ENCODE peak calls at places on chromosomes 5 and 9, in five cellular contexts. J, W, Y, T and A are unnamed samples.
A peak's percentile ranks its signal among the peaks of the same experiment; 100 is the strongest.

GRCh38 chr9:124869466-124869985 is 7.6 kb downstream of the ARPC5L start:
- DNase-seq in J (no peak), W (no peak), Y (peak; percentile 40), T (no peak), A (no peak)

GRCh38 chr9:106305428-106306133 is 557.4 kb upstream of the ZNF462 start:
- DNase-seq in J (no peak), W (no peak), Y (no peak), T (no peak), A (no peak)

GRCh38 chr5:119070578-119070827 is 384 bp upstream of the DMXL1 start:
- DNase-seq in J (no peak), W (no peak), Y (peak; percentile 93), T (peak; percentile 88), A (peak; percentile 90)

GRCh38 chr9:17742065-17742464 is 163.2 kb downstream of the SH3GL2 start:
- DNase-seq in J (no peak), W (no peak), Y (peak; percentile 65), T (no peak), A (no peak)

GRCh38 chr5:73388371-73388684 is 60.2 kb downstream of the FOXD1 start:
- DNase-seq in J (no peak), W (no peak), Y (no peak), T (no peak), A (no peak)

GRCh38 chr5:66713998-66714397 is 117.8 kb downstream of the MAST4 start:
- DNase-seq in J (no peak), W (no peak), Y (no peak), T (no peak), A (no peak)

GRCh38 chr9:113219972-113220371 is 1.1 kb downstream of the FKBP15 start:
- DNase-seq in J (no peak), W (no peak), Y (no peak), T (no peak), A (no peak)

GRCh38 chr9:72925891-72926290 is 27.0 kb downstream of the ALDH1A1 start:
- DNase-seq in J (no peak), W (no peak), Y (no peak), T (no peak), A (no peak)

GRCh38 chr5:5231576-5231975 is 91.4 kb downstream of the ADAMTS16 start:
- DNase-seq in J (no peak), W (no peak), Y (no peak), T (no peak), A (no peak)

GRCh38 chr5:151664694-151665583 is 21.8 kb downstream of the SPARC start:
- DNase-seq in J (no peak), W (no peak), Y (no peak), T (no peak), A (no peak)

GRCh38 chr5:23820764-23821471 is 313.5 kb downstream of the PRDM9 start:
- DNase-seq in J (no peak), W (no peak), Y (peak; percentile 45), T (no peak), A (no peak)

DNA sequence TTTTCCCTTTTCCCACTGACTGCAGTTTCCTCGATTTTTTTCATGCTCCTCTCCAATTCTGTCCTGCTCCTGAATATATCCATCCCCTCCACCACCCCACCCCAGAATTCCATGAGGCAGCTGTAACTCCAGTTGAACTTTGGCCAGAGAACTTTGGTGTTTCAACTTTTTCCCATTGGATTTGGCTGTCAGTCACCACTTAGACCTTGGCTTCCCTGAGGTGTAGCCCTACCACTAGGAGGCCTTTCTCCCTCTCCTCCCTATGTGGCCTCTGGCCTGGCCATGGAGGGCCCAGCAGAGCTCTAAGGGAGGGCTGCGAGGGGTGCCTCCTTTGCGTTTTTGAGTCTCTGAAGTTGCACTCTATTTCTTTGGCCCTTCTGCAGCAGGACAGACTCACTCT is 261.3 kb downstream of the PIK3R1 start:
- DNase-seq in J (no peak), W (no peak), Y (no peak), T (no peak), A (no peak)
- TF ChIP-seq CTCF in J (no peak), W (no peak), Y (peak; percentile 17), T (no peak), A (no peak)

GRCh38 chr5:38783011-38783551 is 62.7 kb upstream of the OSMR start:
- DNase-seq in J (peak; percentile 46), W (peak; percentile 68), Y (no peak), T (no peak), A (no peak)
- TF ChIP-seq CTCF in J (no peak), W (no peak), Y (no peak), T (peak; percentile 47), A (peak; percentile 28)

GRCh38 chr5:59325070-59325469 is 568.5 kb downstream of the PDE4D start:
- DNase-seq in J (no peak), W (no peak), Y (no peak), T (no peak), A (no peak)

GRCh38 chr5:59326551-59326950 is 567.0 kb downstream of the PDE4D start:
- DNase-seq in J (no peak), W (no peak), Y (no peak), T (no peak), A (no peak)

GRCh38 chr5:59330680-59331079 is 562.8 kb downstream of the PDE4D start:
- DNase-seq in J (no peak), W (no peak), Y (no peak), T (no peak), A (no peak)

GRCh38 chr5:59332236-59332973 is 561.1 kb downstream of the PDE4D start:
- DNase-seq in J (no peak), W (no peak), Y (no peak), T (no peak), A (no peak)

DNA sequence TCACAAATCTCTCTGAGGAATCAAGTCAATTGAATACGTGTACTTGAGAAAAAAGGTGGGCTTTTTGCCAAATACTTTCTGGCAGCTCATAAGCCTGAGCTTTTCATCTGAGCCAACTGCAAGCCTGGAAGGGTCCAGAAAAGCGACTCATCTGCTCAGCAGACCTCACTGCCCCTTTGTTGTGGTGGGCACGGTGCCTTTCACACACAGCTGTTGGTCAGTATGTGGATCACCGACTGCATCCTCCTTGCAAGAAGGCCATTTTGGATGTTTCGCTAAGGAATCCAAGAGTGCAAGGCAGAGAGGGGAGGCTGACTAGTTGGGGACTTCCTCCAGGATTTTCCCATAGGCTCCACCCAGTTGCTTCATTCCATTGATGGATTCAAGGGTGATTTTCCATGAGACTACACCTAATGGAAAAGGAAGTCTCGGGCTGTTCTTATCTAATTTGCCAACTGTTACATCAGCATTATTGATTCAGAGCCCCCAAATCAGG is 564.7 kb downstream of the PDE4D start:
- DNase-seq in J (no peak), W (no peak), Y (no peak), T (no peak), A (no peak)
- TF ChIP-seq CTCF in J (no peak), W (no peak), Y (no peak), T (no peak), A (no peak)

GRCh38 chr5:181241393-181241975 is 2.2 kb downstream of the RACK1 start:
- DNase-seq in J (peak; percentile 75), W (no peak), Y (no peak), T (no peak), A (no peak)
- TF ChIP-seq CTCF in J (no peak), W (no peak), Y (no peak), T (no peak), A (no peak)

DNA sequence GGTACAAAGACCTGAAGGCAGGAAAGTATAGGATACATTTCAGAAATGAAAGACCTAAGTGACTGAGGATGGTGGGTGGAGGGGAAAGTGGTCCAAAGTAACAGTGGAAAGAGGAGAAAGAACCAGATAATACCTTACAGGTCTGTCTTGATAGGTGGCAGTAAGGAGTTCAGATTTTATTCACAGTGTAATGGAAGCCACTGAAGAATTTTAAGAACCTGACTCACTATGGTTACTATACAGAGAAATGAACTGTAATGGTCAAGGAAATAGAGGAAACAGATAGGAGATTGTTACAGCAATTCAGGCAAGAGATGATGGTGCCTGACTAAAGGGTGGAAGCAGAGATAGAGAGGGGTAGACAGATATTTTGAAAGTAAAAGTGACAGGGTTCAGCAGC is 46.5 kb downstream of the EPB41L4A start:
- DNase-seq in J (no peak), W (no peak), Y (no peak), T (no peak), A (no peak)
- TF ChIP-seq CTCF in J (no peak), W (no peak), Y (no peak), T (no peak), A (no peak)